ENCODE peak calls at places on chromosomes 3 and 15, in five cellular contexts. J, C, U, A and X are unnamed samples.

GRCh38 chr3:130626021-130626420 is 109.0 kb downstream of the COL6A6 start:
- DNase-seq in U (no peak), A (no peak), J (peak; percentile 16), C (peak; percentile 89), X (no peak)

GRCh38 chr15:66879968-66880367 is 177.9 kb downstream of the SMAD6 start:
- DNase-seq in J (no peak), C (no peak), A (no peak), U (no peak), X (no peak)

GRCh38 chr3:172675371-172676193 is 35.3 kb downstream of the NCEH1 start:
- DNase-seq in C (peak; percentile 30), U (peak; percentile 85), J (peak; percentile 72), A (peak; percentile 44), X (peak; percentile 29)

GRCh38 chr3:64422192-64422591 is 196.9 kb upstream of the PRICKLE2 start:
- DNase-seq in U (no peak), J (no peak), C (no peak), A (no peak), X (no peak)

GRCh38 chr3:178389258-178389657 is 147.0 kb upstream of the KCNMB2 start:
- DNase-seq in J (no peak), U (no peak), A (no peak), C (no peak), X (no peak)

GRCh38 chr15:74272812-74273211 is 36.7 kb downstream of the CCDC33 start:
- DNase-seq in C (no peak), U (no peak), A (no peak), J (no peak), X (no peak)

GRCh38 chr15:80694624-80695098 is 449 bp upstream of the ABHD17C start:
- DNase-seq in J (peak; percentile 28), C (peak; percentile 36), A (peak; percentile 0), U (peak; percentile 50), X (peak; percentile 13)

GRCh38 chr15:56985871-56986270 is 67.4 kb downstream of the TCF12 start:
- DNase-seq in J (no peak), C (no peak), A (no peak), U (peak; percentile 36), X (no peak)

GRCh38 chr3:139358857-139359562 is 15.2 kb downstream of the MRPS22 start:
- DNase-seq in C (no peak), J (peak; percentile 19), U (no peak), A (no peak), X (no peak)

GRCh38 chr3:58874795-58875194 is 175.0 kb downstream of the CFAP20DC start:
- DNase-seq in A (no peak), C (peak; percentile 53), U (peak; percentile 66), J (peak; percentile 0), X (no peak)

GRCh38 chr3:115146032-115146417 is 1.1 kb downstream of the ZBTB20 start:
- DNase-seq in U (peak; percentile 84), J (peak; percentile 69), A (peak; percentile 61), C (peak; percentile 78), X (peak; percentile 69)

GRCh38 chr3:11671648-11672100 is 28.0 kb upstream of the VGLL4 start:
- DNase-seq in J (no peak), C (peak; percentile 60), U (peak; percentile 56), A (no peak), X (peak; percentile 56)